ENCODE peak calls at places on chromosomes 7 and 10, in five cellular contexts. L is SW480; E is stimulated activated naive B cell treated with anti-CD40 and anti-IgM and Interleukin-4, amounts not matched to agents 10 μg/mL and 1 μg/mL and 100 μg/mL, for 72 hours; D is GM06990; R is iPS-NIHi11. M is an unnamed sample.

GRCh38 chr10:82505009-82505408 is 630.0 kb downstream of the NRG3 start:
- DNase-seq in D (no peak), E (no peak), L (no peak), R (no peak), M (no peak)

GRCh38 chr7:72435913-72436480 is 23.9 kb upstream of the CALN1 start:
- DNase-seq in D (no peak), L (no peak), R (no peak), E (no peak), M (no peak)

GRCh38 chr10:111481271-111482073 is 404.6 kb downstream of the ADRA2A start:
- DNase-seq in R (no peak), E (no peak), D (no peak), L (peak), M (no peak)

GRCh38 chr10:24722676-24723385 is 856 bp downstream of the ARHGAP21 start:
- DNase-seq in E (peak), R (peak), L (peak), D (peak), M (no peak)

GRCh38 chr10:95408148-95408930 is 117.5 kb upstream of the PDLIM1 start:
- DNase-seq in R (no peak), L (no peak), D (no peak), E (no peak), M (no peak)

GRCh38 chr10:70950062-70950461 is 61.7 kb upstream of the PCBD1 start:
- DNase-seq in R (peak), L (no peak), D (no peak), E (no peak), M (no peak)

GRCh38 chr10:92740762-92741161 is 51.0 kb downstream of the HHEX start:
- DNase-seq in D (no peak), E (no peak), L (no peak), R (no peak), M (no peak)

GRCh38 chr10:15439381-15439837 is 68.3 kb upstream of the FAM171A1 start:
- DNase-seq in L (peak), D (no peak), E (no peak), R (no peak), M (no peak)

GRCh38 chr7:34451923-34452322 is 206.1 kb upstream of the NPSR1 start:
- DNase-seq in L (no peak), D (no peak), E (no peak), R (no peak), M (no peak)